ENCODE peak calls at places on chromosome 2, in ten cellular contexts. One of them, this sample, is unnamed.

GRCh38 chr2:112493858-112494648 is 12.1 kb downstream of the TTL start:
- DNase-seq in GM06990: no peak
- DNase-seq in fibroblast of lung: peak; percentile 69
- DNase-seq in astrocyte: peak; percentile 57
- DNase-seq in GM23338: no peak
- DNase-seq in testis: no peak
- DNase-seq in kidney: no peak
- DNase-seq in uterus: no peak
- DNase-seq in stomach: no peak
- DNase-seq in AG04449: no peak
- DNase-seq in this sample: no peak

GRCh38 chr2:9675369-9676351 is 44.9 kb upstream of the YWHAQ start:
- DNase-seq in GM06990: no peak
- DNase-seq in fibroblast of lung: peak; percentile 97
- DNase-seq in astrocyte: peak; percentile 97
- DNase-seq in GM23338: peak; percentile 18
- DNase-seq in testis: no peak
- DNase-seq in kidney: peak; percentile 41
- DNase-seq in uterus: no peak
- DNase-seq in stomach: no peak
- DNase-seq in AG04449: peak; percentile 84
- DNase-seq in this sample: no peak

GRCh38 chr2:1749750-1750149 is 5.4 kb upstream of the PXDN start:
- DNase-seq in GM06990: no peak
- DNase-seq in fibroblast of lung: no peak
- DNase-seq in astrocyte: no peak
- DNase-seq in GM23338: no peak
- DNase-seq in testis: peak; percentile 10
- DNase-seq in kidney: peak; percentile 41
- DNase-seq in uterus: no peak
- DNase-seq in stomach: peak; percentile 23
- DNase-seq in AG04449: no peak
- DNase-seq in this sample: no peak

GRCh38 chr2:159149786-159150185 is 136.7 kb downstream of the WDSUB1 start:
- DNase-seq in GM06990: no peak
- DNase-seq in fibroblast of lung: no peak
- DNase-seq in astrocyte: no peak
- DNase-seq in GM23338: no peak
- DNase-seq in testis: no peak
- DNase-seq in kidney: no peak
- DNase-seq in uterus: no peak
- DNase-seq in stomach: no peak
- DNase-seq in AG04449: no peak
- DNase-seq in this sample: no peak

GRCh38 chr2:152047826-152048476 is 50.9 kb downstream of the CACNB4 start:
- DNase-seq in GM06990: no peak
- DNase-seq in fibroblast of lung: no peak
- DNase-seq in astrocyte: no peak
- DNase-seq in GM23338: peak; percentile 72
- DNase-seq in testis: no peak
- DNase-seq in kidney: no peak
- DNase-seq in uterus: no peak
- DNase-seq in stomach: no peak
- DNase-seq in AG04449: no peak
- DNase-seq in this sample: peak; percentile 58

GRCh38 chr2:217680376-217680775 is 322.4 kb downstream of the TNS1 start:
- DNase-seq in GM06990: no peak
- DNase-seq in fibroblast of lung: no peak
- DNase-seq in astrocyte: no peak
- DNase-seq in GM23338: peak; percentile 35
- DNase-seq in testis: no peak
- DNase-seq in kidney: no peak
- DNase-seq in uterus: no peak
- DNase-seq in stomach: no peak
- DNase-seq in AG04449: no peak
- DNase-seq in this sample: no peak

GRCh38 chr2:120393456-120393855 is 47.5 kb downstream of the INHBB start:
- DNase-seq in GM06990: no peak
- DNase-seq in fibroblast of lung: no peak
- DNase-seq in astrocyte: no peak
- DNase-seq in GM23338: no peak
- DNase-seq in testis: peak; percentile 12
- DNase-seq in kidney: no peak
- DNase-seq in uterus: no peak
- DNase-seq in stomach: peak; percentile 14
- DNase-seq in AG04449: no peak
- DNase-seq in this sample: no peak

GRCh38 chr2:239319261-239319661 is 81.6 kb downstream of the HDAC4 start:
- DNase-seq in GM06990: no peak
- DNase-seq in fibroblast of lung: no peak
- DNase-seq in astrocyte: no peak
- DNase-seq in GM23338: no peak
- DNase-seq in testis: peak; percentile 47
- DNase-seq in kidney: peak; percentile 89
- DNase-seq in uterus: peak; percentile 61
- DNase-seq in stomach: peak; percentile 63
- DNase-seq in AG04449: no peak
- DNase-seq in this sample: no peak

GRCh38 chr2:239106314-239106908 is 258.5 kb downstream of the TWIST2 start:
- DNase-seq in GM06990: no peak
- DNase-seq in fibroblast of lung: peak; percentile 56
- DNase-seq in astrocyte: peak; percentile 37
- DNase-seq in GM23338: peak; percentile 52
- DNase-seq in testis: peak; percentile 84
- DNase-seq in kidney: no peak
- DNase-seq in uterus: peak; percentile 32
- DNase-seq in stomach: peak; percentile 64
- DNase-seq in AG04449: peak; percentile 7
- DNase-seq in this sample: peak; percentile 41

GRCh38 chr2:33812707-33813106 is 213.6 kb upstream of the FAM98A start:
- DNase-seq in GM06990: peak; percentile 21
- DNase-seq in fibroblast of lung: peak; percentile 15
- DNase-seq in astrocyte: peak; percentile 2
- DNase-seq in GM23338: no peak
- DNase-seq in testis: no peak
- DNase-seq in kidney: no peak
- DNase-seq in uterus: no peak
- DNase-seq in stomach: no peak
- DNase-seq in AG04449: no peak
- DNase-seq in this sample: no peak

GRCh38 chr2:200432296-200432695 is 77.6 kb downstream of the KCTD18 start:
- DNase-seq in GM06990: no peak
- DNase-seq in fibroblast of lung: peak; percentile 37
- DNase-seq in astrocyte: no peak
- DNase-seq in GM23338: no peak
- DNase-seq in testis: no peak
- DNase-seq in kidney: no peak
- DNase-seq in uterus: no peak
- DNase-seq in stomach: no peak
- DNase-seq in AG04449: no peak
- DNase-seq in this sample: no peak

GRCh38 chr2:240904216-240905175 is 1.6 kb upstream of the CROCC2 start:
- DNase-seq in GM06990: no peak
- DNase-seq in fibroblast of lung: no peak
- DNase-seq in astrocyte: no peak
- DNase-seq in GM23338: no peak
- DNase-seq in testis: no peak
- DNase-seq in kidney: peak; percentile 60
- DNase-seq in uterus: no peak
- DNase-seq in stomach: no peak
- DNase-seq in AG04449: no peak
- DNase-seq in this sample: no peak

GRCh38 chr2:240903191-240904060 is 2.7 kb upstream of the CROCC2 start:
- DNase-seq in GM06990: no peak
- DNase-seq in fibroblast of lung: no peak
- DNase-seq in astrocyte: no peak
- DNase-seq in GM23338: no peak
- DNase-seq in testis: no peak
- DNase-seq in kidney: peak; percentile 70
- DNase-seq in uterus: no peak
- DNase-seq in stomach: no peak
- DNase-seq in AG04449: no peak
- DNase-seq in this sample: no peak

GRCh38 chr2:240902615-240903041 is 3.5 kb upstream of the CROCC2 start:
- DNase-seq in GM06990: no peak
- DNase-seq in fibroblast of lung: no peak
- DNase-seq in astrocyte: no peak
- DNase-seq in GM23338: no peak
- DNase-seq in testis: no peak
- DNase-seq in kidney: peak; percentile 63
- DNase-seq in uterus: no peak
- DNase-seq in stomach: no peak
- DNase-seq in AG04449: no peak
- DNase-seq in this sample: no peak

GRCh38 chr2:240900141-240900860 is 4.3 kb upstream of the MAB21L4 start:
- DNase-seq in GM06990: no peak
- DNase-seq in fibroblast of lung: no peak
- DNase-seq in astrocyte: no peak
- DNase-seq in GM23338: no peak
- DNase-seq in testis: no peak
- DNase-seq in kidney: no peak
- DNase-seq in uterus: no peak
- DNase-seq in stomach: no peak
- DNase-seq in AG04449: no peak
- DNase-seq in this sample: no peak

GRCh38 chr2:240901986-240902614 is 4.0 kb upstream of the CROCC2 start:
- DNase-seq in GM06990: no peak
- DNase-seq in fibroblast of lung: no peak
- DNase-seq in astrocyte: no peak
- DNase-seq in GM23338: no peak
- DNase-seq in testis: no peak
- DNase-seq in kidney: no peak
- DNase-seq in uterus: no peak
- DNase-seq in stomach: no peak
- DNase-seq in AG04449: no peak
- DNase-seq in this sample: no peak
- TF ChIP-seq CTCF in GM06990: no peak
- TF ChIP-seq CTCF in fibroblast of lung: no peak
- TF ChIP-seq CTCF in astrocyte: no peak
- TF ChIP-seq CTCF in GM23338: no peak
- TF ChIP-seq CTCF in testis: no peak
- TF ChIP-seq CTCF in kidney: no peak
- TF ChIP-seq CTCF in uterus: no peak
- TF ChIP-seq CTCF in stomach: no peak
- TF ChIP-seq CTCF in AG04449: no peak
- TF ChIP-seq CTCF in this sample: no peak

GRCh38 chr2:48568551-48568950 is 38.6 kb downstream of the STON1 start:
- DNase-seq in GM06990: no peak
- DNase-seq in fibroblast of lung: no peak
- DNase-seq in astrocyte: no peak
- DNase-seq in GM23338: no peak
- DNase-seq in testis: no peak
- DNase-seq in kidney: no peak
- DNase-seq in uterus: no peak
- DNase-seq in stomach: no peak
- DNase-seq in AG04449: no peak
- DNase-seq in this sample: no peak

GRCh38 chr2:48572797-48573196 is 42.8 kb downstream of the STON1 start:
- DNase-seq in GM06990: no peak
- DNase-seq in fibroblast of lung: no peak
- DNase-seq in astrocyte: no peak
- DNase-seq in GM23338: peak; percentile 19
- DNase-seq in testis: no peak
- DNase-seq in kidney: no peak
- DNase-seq in uterus: no peak
- DNase-seq in stomach: no peak
- DNase-seq in AG04449: no peak
- DNase-seq in this sample: no peak

GRCh38 chr2:48566582-48566981 is 36.6 kb downstream of the STON1 start:
- DNase-seq in GM06990: no peak
- DNase-seq in fibroblast of lung: peak; percentile 28
- DNase-seq in astrocyte: peak; percentile 23
- DNase-seq in GM23338: peak; percentile 48
- DNase-seq in testis: no peak
- DNase-seq in kidney: no peak
- DNase-seq in uterus: no peak
- DNase-seq in stomach: no peak
- DNase-seq in AG04449: no peak
- DNase-seq in this sample: no peak

GRCh38 chr2:48569433-48569832 is 39.5 kb downstream of the STON1 start:
- DNase-seq in GM06990: no peak
- DNase-seq in fibroblast of lung: peak; percentile 55
- DNase-seq in astrocyte: peak; percentile 39
- DNase-seq in GM23338: no peak
- DNase-seq in testis: no peak
- DNase-seq in kidney: no peak
- DNase-seq in uterus: no peak
- DNase-seq in stomach: no peak
- DNase-seq in AG04449: peak; percentile 17
- DNase-seq in this sample: no peak

GRCh38 chr2:48567671-48568070 is 37.7 kb downstream of the STON1 start:
- DNase-seq in GM06990: no peak
- DNase-seq in fibroblast of lung: peak; percentile 64
- DNase-seq in astrocyte: peak; percentile 53
- DNase-seq in GM23338: no peak
- DNase-seq in testis: no peak
- DNase-seq in kidney: no peak
- DNase-seq in uterus: no peak
- DNase-seq in stomach: no peak
- DNase-seq in AG04449: peak; percentile 16
- DNase-seq in this sample: no peak
- H3K4me3 ChIP-seq in GM06990: no peak overlapping the region
- H3K4me3 ChIP-seq in fibroblast of lung: no peak overlapping the region
- H3K4me3 ChIP-seq in astrocyte: no peak overlapping the region
- H3K4me3 ChIP-seq in GM23338: no peak overlapping the region
- H3K4me3 ChIP-seq in testis: no peak overlapping the region
- H3K4me3 ChIP-seq in kidney: no peak overlapping the region
- H3K4me3 ChIP-seq in uterus: no peak overlapping the region
- H3K4me3 ChIP-seq in stomach: no peak overlapping the region
- H3K4me3 ChIP-seq in AG04449: no peak overlapping the region
- H3K4me3 ChIP-seq in this sample: no peak overlapping the region

DNA sequence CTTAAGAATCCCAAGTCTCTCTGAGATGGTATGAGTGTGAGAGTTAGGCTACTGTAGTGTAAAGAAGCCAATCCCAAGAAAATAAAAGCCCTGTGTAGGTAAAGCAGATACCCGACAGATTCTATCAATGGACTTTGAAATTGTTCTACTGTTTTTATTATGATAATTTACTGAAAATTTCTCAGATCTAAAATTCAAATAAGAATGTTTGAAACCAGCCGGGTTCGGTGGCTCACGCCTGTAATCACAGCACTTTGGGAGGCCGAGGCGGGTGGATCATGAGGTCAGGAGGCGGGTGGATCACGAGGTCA is 208.3 kb upstream of the SPRED2 start:
- DNase-seq in GM06990: no peak
- DNase-seq in fibroblast of lung: no peak
- DNase-seq in astrocyte: no peak
- DNase-seq in GM23338: no peak
- DNase-seq in testis: no peak
- DNase-seq in kidney: no peak
- DNase-seq in uterus: no peak
- DNase-seq in stomach: no peak
- DNase-seq in AG04449: no peak
- DNase-seq in this sample: no peak
- TF ChIP-seq CTCF in GM06990: no peak
- TF ChIP-seq CTCF in fibroblast of lung: no peak
- TF ChIP-seq CTCF in astrocyte: no peak
- TF ChIP-seq CTCF in GM23338: no peak
- TF ChIP-seq CTCF in testis: no peak
- TF ChIP-seq CTCF in kidney: no peak
- TF ChIP-seq CTCF in uterus: no peak
- TF ChIP-seq CTCF in stomach: no peak
- TF ChIP-seq CTCF in AG04449: no peak
- TF ChIP-seq CTCF in this sample: no peak

GRCh38 chr2:64819371-64819770 is 165.7 kb upstream of the SERTAD2 start:
- DNase-seq in GM06990: no peak
- DNase-seq in fibroblast of lung: no peak
- DNase-seq in astrocyte: no peak
- DNase-seq in GM23338: no peak
- DNase-seq in testis: no peak
- DNase-seq in kidney: no peak
- DNase-seq in uterus: no peak
- DNase-seq in stomach: no peak
- DNase-seq in AG04449: no peak
- DNase-seq in this sample: peak; percentile 24
- H3K4me3 ChIP-seq in GM06990: no peak overlapping the region
- H3K4me3 ChIP-seq in fibroblast of lung: no peak overlapping the region
- H3K4me3 ChIP-seq in astrocyte: no peak overlapping the region
- H3K4me3 ChIP-seq in GM23338: no peak overlapping the region
- H3K4me3 ChIP-seq in testis: no peak overlapping the region
- H3K4me3 ChIP-seq in kidney: no peak overlapping the region
- H3K4me3 ChIP-seq in uterus: no peak overlapping the region
- H3K4me3 ChIP-seq in stomach: no peak overlapping the region
- H3K4me3 ChIP-seq in AG04449: no peak overlapping the region
- H3K4me3 ChIP-seq in this sample: peak overlapping the region; percentile 51

This sample was measured in GM12865.